ENCODE peak calls at places on chromosomes 7 and 10, in nine cellular contexts. Y, V, J, R, U, M, B, X and C are unnamed samples.

GRCh38 chr7:55546826-55547225 is 25.5 kb downstream of the VOPP1 start:
- DNase-seq in Y (peak; percentile 88), V (peak; percentile 80), J (no peak), R (no peak), U (peak; percentile 40), M (peak; percentile 64), B (peak; percentile 41), X (peak; percentile 80), C (no peak)

GRCh38 chr7:55423891-55424290 is 58.8 kb downstream of the LANCL2 start:
- DNase-seq in Y (no peak), V (no peak), J (no peak), R (no peak), U (no peak), M (no peak), B (no peak), X (no peak), C (no peak)

GRCh38 chr10:103884681-103885139 is 29.3 kb upstream of the SH3PXD2A start:
- DNase-seq in Y (peak; percentile 76), V (no peak), J (peak; percentile 31), R (no peak), U (peak; percentile 13), M (no peak), B (peak; percentile 62), X (peak; percentile 72), C (no peak)

GRCh38 chr10:89204621-89205020 is 2.5 kb downstream of the CH25H start:
- DNase-seq in Y (no peak), V (no peak), J (no peak), R (no peak), U (no peak), M (no peak), B (no peak), X (no peak), C (no peak)

GRCh38 chr7:141752634-141753033 is 11.3 kb upstream of the TAS2R3 start:
- DNase-seq in Y (no peak), V (no peak), J (no peak), R (no peak), U (no peak), M (no peak), B (no peak), X (no peak), C (no peak)

GRCh38 chr7:69204936-69205335 is 393.3 kb upstream of the AUTS2 start:
- DNase-seq in Y (no peak), V (no peak), J (no peak), R (no peak), U (no peak), M (no peak), B (no peak), X (peak; percentile 7), C (no peak)

GRCh38 chr7:133076142-133076541 is 5.7 kb downstream of the CHCHD3 start:
- DNase-seq in Y (no peak), V (no peak), J (no peak), R (no peak), U (no peak), M (no peak), B (no peak), X (no peak), C (no peak)

GRCh38 chr7:135665072-135665471 is 2.8 kb downstream of the STMP1 start:
- DNase-seq in Y (no peak), V (no peak), J (no peak), R (no peak), U (no peak), M (no peak), B (no peak), X (no peak), C (no peak)

GRCh38 chr7:157397751-157398691 is 61.2 kb downstream of the DNAJB6 start:
- DNase-seq in Y (peak; percentile 59), V (peak; percentile 61), J (peak; percentile 62), R (no peak), U (no peak), M (no peak), B (peak; percentile 67), X (peak; percentile 88), C (peak; percentile 86)

GRCh38 chr7:7911339-7911738 is 57.3 kb upstream of the GLCCI1 start:
- DNase-seq in Y (no peak), V (no peak), J (no peak), R (no peak), U (no peak), M (no peak), B (peak; percentile 9), X (peak; percentile 59), C (no peak)